ENCODE peak calls at places on chromosomes 11 and 22, in eight cellular contexts. F is astrocyte of the spinal cord, O is foreskin fibroblast, M is MM.1S, N is left lung, H is kidney, I is A549, A is ascending aorta. Y is an unnamed sample.

GRCh38 chr11:15286465-15286864 is 171.7 kb downstream of the INSC start:
- DNase-seq in O (no peak), F (no peak), I (no peak), M (no peak), A (no peak), H (no peak), N (no peak), Y (no peak)

GRCh38 chr22:29635734-29636357 is 32.4 kb downstream of the NF2 start:
- DNase-seq in A (no peak), I (peak; percentile 62), H (no peak), M (peak; percentile 40), O (peak; percentile 56), N (no peak), F (peak; percentile 72), Y (peak; percentile 33)

GRCh38 chr22:28773461-28773867 is 969 bp downstream of the CCDC117 start:
- DNase-seq in I (no peak), H (no peak), A (no peak), F (peak; percentile 52), O (peak; percentile 48), N (no peak), M (peak; percentile 66), Y (no peak)

GRCh38 chr11:67271548-67272284 is 5.4 kb downstream of the GRK2 start:
- DNase-seq in O (no peak), N (peak; percentile 37), M (no peak), H (peak; percentile 77), I (no peak), A (peak; percentile 75), F (no peak), Y (no peak)

GRCh38 chr22:19565921-19566598 is 41.9 kb upstream of the CLDN5 start:
- DNase-seq in O (no peak), A (no peak), N (no peak), F (no peak), H (no peak), M (no peak), I (no peak), Y (no peak)

GRCh38 chr11:14764899-14765527 is 121.4 kb downstream of the PDE3B start:
- DNase-seq in I (no peak), H (no peak), A (no peak), M (peak; percentile 94), N (no peak), F (peak; percentile 53), O (no peak), Y (no peak)

GRCh38 chr11:104946907-104947306 is 21.5 kb downstream of the CASP4 start:
- DNase-seq in A (no peak), I (peak; percentile 45), H (no peak), O (peak; percentile 23), N (no peak), F (peak; percentile 49), M (peak; percentile 67), Y (no peak)

GRCh38 chr22:39717099-39717498 is 146.5 kb downstream of the CACNA1I start:
- DNase-seq in O (no peak), M (no peak), F (no peak), I (no peak), A (no peak), N (no peak), H (peak; percentile 12), Y (no peak)

GRCh38 chr11:70073188-70073817 is 4.8 kb upstream of the ANO1 start:
- DNase-seq in I (no peak), F (peak; percentile 45), A (peak; percentile 60), H (no peak), O (no peak), M (no peak), N (no peak), Y (no peak)

GRCh38 chr11:67153971-67154370 is 34.9 kb downstream of the KDM2A start:
- DNase-seq in O (no peak), N (no peak), A (no peak), I (no peak), F (no peak), M (no peak), H (no peak), Y (no peak)

GRCh38 chr11:128522943-128523518 is 64.3 kb downstream of the ETS1 start:
- DNase-seq in O (no peak), I (no peak), A (no peak), N (no peak), M (peak; percentile 15), F (no peak), H (no peak), Y (no peak)

GRCh38 chr11:88050247-88050646 is 125.0 kb downstream of the RAB38 start:
- DNase-seq in N (no peak), F (no peak), I (no peak), O (no peak), M (no peak), A (no peak), H (no peak), Y (no peak)

GRCh38 chr11:22875869-22876473 is 15.7 kb upstream of the CCDC179 start:
- DNase-seq in I (peak; percentile 84), F (peak; percentile 87), O (peak; percentile 52), N (no peak), H (no peak), M (peak; percentile 87), A (peak; percentile 75), Y (peak; percentile 59)

GRCh38 chr11:118437046-118437735 is 899 bp downstream of the KMT2A start:
- DNase-seq in M (peak; percentile 12), N (peak; percentile 56), A (peak; percentile 77), I (peak; percentile 28), H (peak; percentile 85), F (peak; percentile 23), O (peak; percentile 28), Y (no peak)

GRCh38 chr11:59053387-59053786 is 32.7 kb upstream of the GLYATL1B start:
- DNase-seq in M (peak; percentile 65), N (peak; percentile 61), F (peak; percentile 17), O (peak; percentile 34), H (peak; percentile 72), I (peak; percentile 67), A (peak; percentile 80), Y (peak; percentile 7)

GRCh38 chr11:117814766-117815261 is 9.7 kb downstream of the FXYD2 start:
- DNase-seq in M (peak; percentile 89), N (no peak), H (peak; percentile 98), O (no peak), A (peak; percentile 81), F (peak; percentile 27), I (peak; percentile 69), Y (no peak)

GRCh38 chr11:7563269-7563668 is 49.5 kb downstream of the PPFIBP2 start:
- DNase-seq in N (no peak), M (no peak), H (no peak), A (peak; percentile 21), I (no peak), O (no peak), F (no peak), Y (no peak)

GRCh38 chr22:25347752-25348102 is 128.3 kb downstream of the CRYBB2 start:
- DNase-seq in I (no peak), F (no peak), O (no peak), M (no peak), H (no peak), A (no peak), N (no peak), Y (no peak)

GRCh38 chr22:27115816-27116256 is 458.4 kb downstream of the MIAT start:
- DNase-seq in M (no peak), I (peak; percentile 92), A (no peak), N (no peak), H (no peak), F (peak; percentile 94), O (peak; percentile 56), Y (no peak)

GRCh38 chr22:24969588-24970301 is 17.2 kb downstream of the KIAA1671 start:
- DNase-seq in I (no peak), M (no peak), H (no peak), F (peak; percentile 78), A (peak; percentile 78), O (no peak), N (no peak), Y (no peak)

GRCh38 chr11:95149659-95150294 is 60.1 kb downstream of the ENDOD1 start:
- DNase-seq in N (no peak), O (no peak), H (peak; percentile 87), F (peak; percentile 50), A (no peak), M (no peak), I (no peak), Y (no peak)

GRCh38 chr11:34250732-34251639 is 106.8 kb downstream of the ABTB2 start:
- DNase-seq in I (peak; percentile 69), H (no peak), A (peak; percentile 87), N (peak; percentile 63), M (no peak), O (no peak), F (no peak), Y (no peak)

GRCh38 chr11:454043-454442 is 4.0 kb downstream of the PTDSS2 start:
- DNase-seq in N (no peak), O (no peak), F (no peak), A (no peak), M (no peak), I (no peak), H (no peak), Y (no peak)

GRCh38 chr11:17063171-17064002 is 14.1 kb downstream of the RPS13 start:
- DNase-seq in F (peak; percentile 56), M (peak; percentile 46), N (peak; percentile 42), A (no peak), O (peak; percentile 24), I (peak; percentile 57), H (no peak), Y (no peak)

DNA sequence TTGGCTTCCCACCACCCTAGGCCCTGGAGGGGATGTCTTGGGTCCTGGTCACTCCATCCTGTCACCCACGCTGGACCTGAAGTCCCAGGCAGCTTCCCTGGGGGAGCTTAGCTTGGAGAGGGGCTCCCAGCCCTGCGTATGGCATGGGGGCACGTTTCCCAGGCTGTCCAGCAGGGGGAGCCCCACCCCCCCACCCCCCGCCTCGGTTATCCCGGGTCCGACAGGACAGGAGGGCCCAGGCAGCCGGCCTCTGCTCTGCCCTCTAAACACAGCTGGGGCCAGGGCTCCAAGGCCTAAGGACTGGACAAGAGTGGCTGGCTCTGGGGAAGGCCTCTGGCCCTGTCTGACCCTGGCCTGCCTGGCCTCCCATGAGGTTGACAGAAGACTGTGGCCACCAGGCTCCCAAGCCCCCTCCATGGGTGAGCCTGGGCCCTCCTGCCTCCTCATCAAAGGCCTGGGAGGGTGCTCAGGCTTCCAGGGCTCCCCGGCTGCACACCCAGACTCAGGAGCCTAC is 104.8 kb downstream of the NECTIN1 start:
- DNase-seq in H (no peak), O (no peak), N (no peak), A (no peak), M (no peak), I (no peak), F (no peak), Y (no peak)
- TF ChIP-seq CTCF in H (peak; percentile 18), O (peak; percentile 30), N (peak; percentile 68), A (no peak), M (peak; percentile 55), I (peak; percentile 41), F (peak; percentile 47), Y (peak; percentile 40)

GRCh38 chr11:2144549-2145220 is 5.5 kb upstream of the IGF2 start:
- DNase-seq in M (no peak), H (no peak), O (no peak), I (no peak), N (no peak), F (no peak), A (no peak), Y (no peak)
- H3K4me3 ChIP-seq in M (no peak overlapping the region), H (no peak overlapping the region), O (no peak overlapping the region), I (no peak overlapping the region), N (no peak overlapping the region), F (no peak overlapping the region), A (no peak overlapping the region), Y (no peak overlapping the region)

GRCh38 chr22:41256254-41256897 is 15.6 kb upstream of the CHADL start:
- DNase-seq in M (no peak), F (peak; percentile 64), O (peak; percentile 67), A (no peak), H (no peak), N (no peak), I (peak; percentile 66), Y (peak; percentile 17)
- TF ChIP-seq CTCF in M (no peak), F (peak; percentile 17), O (peak; percentile 8), A (no peak), H (no peak), N (no peak), I (no peak), Y (peak; percentile 27)

GRCh38 chr11:64723907-64724862 is 1.2 kb upstream of the NRXN2 start:
- DNase-seq in F (no peak), A (no peak), O (no peak), H (no peak), N (no peak), M (no peak), I (no peak), Y (no peak)
- H3K4me3 ChIP-seq in F (no peak overlapping the region), A (no peak overlapping the region), O (no peak overlapping the region), H (no peak overlapping the region), N (no peak overlapping the region), M (no peak overlapping the region), I (peak overlapping the region; percentile 94), Y (no peak overlapping the region)

Y was measured in AG09309.